ENCODE peak calls at places on chromosomes 13 and 19, in seven cellular contexts. Z is H1, F is K562, E is HepG2, T is SK-N-SH, M is HCT116, P is GM12878. B is an unnamed sample.

GRCh38 chr13:50923272-50923671 is 13.7 kb downstream of the RNASEH2B start:
- DNase-seq in T (no peak), P (no peak), Z (no peak), E (no peak), F (no peak), M (no peak), B (no peak)

GRCh38 chr19:54254195-54254906 is 2.7 kb downstream of the LILRB5 start:
- DNase-seq in F (no peak), P (no peak), T (no peak), E (no peak), Z (no peak), M (no peak), B (no peak)

GRCh38 chr19:16915734-16916133 is 26.9 kb downstream of the F2RL3 start:
- DNase-seq in E (no peak), P (no peak), F (no peak), T (no peak), M (no peak), Z (no peak), B (no peak)

GRCh38 chr13:21322304-21322965 is 136.7 kb downstream of the ZDHHC20 start:
- DNase-seq in P (no peak), T (no peak), F (no peak), E (no peak), M (no peak), Z (no peak), B (no peak)

GRCh38 chr19:56942749-56943148 is 102.2 kb upstream of the PEG3 start:
- DNase-seq in Z (no peak), M (no peak), F (peak), E (no peak), T (peak), P (no peak), B (no peak)

GRCh38 chr13:31588331-31588730 is 151.0 kb upstream of the RXFP2 start:
- DNase-seq in F (no peak), T (no peak), Z (no peak), M (no peak), P (no peak), E (no peak), B (no peak)

GRCh38 chr19:8307400-8307964 is 676 bp downstream of the CD320 start:
- DNase-seq in Z (no peak), E (peak), P (no peak), F (peak), M (no peak), T (peak), B (no peak)

GRCh38 chr13:19713186-19713965 is 69.4 kb downstream of the PSPC1 start:
- DNase-seq in T (no peak), F (peak), Z (no peak), M (no peak), P (peak), E (no peak), B (no peak)

GRCh38 chr13:90336507-90336906 is 1011.0 kb upstream of the MIR17HG start:
- DNase-seq in P (no peak), F (no peak), T (no peak), M (no peak), E (no peak), Z (no peak), B (peak)

GRCh38 chr13:82370306-82370705 is 1512.0 kb downstream of the SLITRK1 start:
- DNase-seq in M (no peak), Z (no peak), T (no peak), F (no peak), P (no peak), E (no peak), B (no peak)

GRCh38 chr13:30900952-30901749 is 4.9 kb upstream of the MEDAG start:
- DNase-seq in P (no peak), E (no peak), Z (no peak), M (no peak), T (no peak), F (no peak), B (no peak)

GRCh38 chr13:90217275-90217674 is 1130.2 kb upstream of the MIR17HG start:
- DNase-seq in F (no peak), M (no peak), E (no peak), Z (no peak), T (no peak), P (no peak), B (no peak)

GRCh38 chr13:30916991-30917390 is 10.9 kb downstream of the MEDAG start:
- DNase-seq in P (no peak), E (no peak), T (no peak), F (no peak), M (no peak), Z (no peak), B (no peak)

GRCh38 chr19:17209126-17210036 is 5.8 kb upstream of the USE1 start:
- DNase-seq in M (peak), P (no peak), E (no peak), F (peak), Z (peak), T (peak), B (no peak)

GRCh38 chr13:101417043-101417406 is 717 bp upstream of the NALCN start:
- DNase-seq in T (peak), E (no peak), F (no peak), Z (no peak), M (no peak), P (no peak), B (no peak)

GRCh38 chr13:46489586-46490023 is 63.4 kb upstream of the LRCH1 start:
- DNase-seq in T (no peak), F (no peak), Z (no peak), E (no peak), M (no peak), P (no peak), B (no peak)

GRCh38 chr19:5677156-5677555 is 3.2 kb downstream of the MICOS13 start:
- DNase-seq in E (no peak), T (no peak), M (no peak), Z (no peak), F (no peak), P (no peak), B (no peak)

GRCh38 chr19:982567-983170 is 1.5 kb upstream of the WDR18 start:
- DNase-seq in Z (peak), P (no peak), T (peak), E (peak), M (no peak), F (peak), B (peak)

GRCh38 chr13:78609464-78610205 is 6.3 kb upstream of the POU4F1 start:
- DNase-seq in Z (no peak), E (no peak), M (no peak), T (peak), P (no peak), F (no peak), B (peak)

GRCh38 chr19:20422616-20423205 is 142.9 kb downstream of the ZNF737 start:
- DNase-seq in M (no peak), F (no peak), T (no peak), P (no peak), Z (no peak), E (no peak), B (no peak)

GRCh38 chr19:46133101-46133627 is 8.7 kb upstream of the IGFL3 start:
- DNase-seq in F (no peak), P (peak), E (peak), Z (peak), M (peak), T (no peak), B (peak)

GRCh38 chr19:7083076-7083956 is 13.8 kb downstream of the ZNF557 start:
- DNase-seq in Z (no peak), F (no peak), P (no peak), M (no peak), T (no peak), E (no peak), B (peak)

GRCh38 chr13:43389573-43389972 is 366.2 kb downstream of the DNAJC15 start:
- DNase-seq in T (no peak), F (no peak), M (no peak), P (no peak), Z (no peak), E (no peak), B (no peak)

GRCh38 chr13:66558511-66558910 is 671.6 kb downstream of the PCDH9 start:
- DNase-seq in F (no peak), Z (no peak), P (no peak), M (no peak), T (no peak), E (no peak), B (no peak)

GRCh38 chr19:31527443-31527842 is 178.2 kb upstream of the TSHZ3 start:
- DNase-seq in P (no peak), M (no peak), T (no peak), Z (no peak), F (no peak), E (no peak), B (no peak)

GRCh38 chr13:101624210-101624922 is 171.9 kb downstream of the ITGBL1 start:
- DNase-seq in M (no peak), Z (no peak), P (no peak), T (no peak), F (no peak), E (no peak), B (no peak)

GRCh38 chr13:55517312-55517711 is 1623.4 kb upstream of the PRR20A start:
- DNase-seq in F (no peak), P (no peak), E (no peak), T (peak), M (no peak), Z (no peak), B (no peak)

GRCh38 chr13:68257111-68257842 is 1027.1 kb upstream of the PCDH9 start:
- DNase-seq in F (no peak), E (no peak), T (no peak), M (no peak), Z (no peak), P (no peak), B (no peak)

GRCh38 chr13:100497394-100497793 is 91.2 kb downstream of the GGACT start:
- DNase-seq in E (no peak), T (no peak), Z (no peak), F (peak), M (no peak), P (no peak), B (no peak)

GRCh38 chr13:43587376-43587775 is 199.4 kb downstream of the ENOX1 start:
- DNase-seq in E (no peak), M (no peak), P (no peak), Z (no peak), F (no peak), T (no peak), B (no peak)

GRCh38 chr19:14003279-14004051 is 2.7 kb downstream of the RFX1 start:
- DNase-seq in F (no peak), T (no peak), P (no peak), Z (no peak), M (no peak), E (no peak), B (no peak)

GRCh38 chr19:14004619-14005380 is 1.3 kb downstream of the RFX1 start:
- DNase-seq in E (peak), Z (no peak), P (peak), F (peak), T (no peak), M (no peak), B (no peak)

GRCh38 chr19:14006085-14006765 is at the start of gene RFX1:
- DNase-seq in E (peak), F (peak), P (peak), M (peak), Z (peak), T (peak), B (peak)

GRCh38 chr19:14005381-14006084 is 587 bp downstream of the RFX1 start:
- DNase-seq in F (peak), T (peak), M (peak), E (peak), Z (peak), P (peak), B (peak)

DNA sequence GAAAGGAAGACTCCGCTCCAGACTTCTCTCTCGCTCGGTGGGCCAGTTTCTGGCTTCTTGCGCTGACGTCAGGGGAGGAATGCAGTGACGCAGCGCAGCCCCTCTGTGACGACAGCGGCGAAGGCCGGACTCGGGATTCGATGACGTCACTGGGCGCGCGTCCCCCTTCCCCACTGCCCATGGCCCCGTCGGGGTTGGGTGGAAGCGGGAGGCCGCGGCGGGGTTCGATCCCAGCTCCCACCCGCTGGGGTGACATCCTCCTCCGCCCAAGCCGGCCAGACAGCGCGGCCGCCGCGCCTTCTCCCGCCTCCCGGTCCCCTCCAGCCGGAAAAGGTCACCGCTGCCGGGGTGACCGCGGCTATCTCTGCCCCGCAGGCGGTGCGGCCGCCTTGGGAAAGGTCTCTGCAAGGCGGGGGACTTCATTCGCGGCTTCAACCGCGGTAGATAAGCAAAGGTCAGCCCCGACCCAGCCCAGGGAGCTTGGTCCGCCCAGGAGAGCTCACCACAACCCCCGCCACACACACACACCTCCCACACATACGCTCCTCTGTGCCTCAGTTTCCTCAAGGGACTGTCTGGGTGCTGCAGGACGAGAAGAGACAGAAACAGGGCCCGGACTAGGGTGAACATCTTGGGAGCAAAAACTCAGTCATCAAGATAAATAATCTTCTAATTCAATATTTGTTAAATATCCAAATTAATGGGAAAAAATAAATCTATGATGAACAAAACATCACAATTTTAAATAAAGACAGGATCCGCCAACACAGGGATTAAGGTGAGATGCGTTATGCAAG is 844 bp upstream of the RFX1 start:
- DNase-seq in E (no peak), Z (no peak), P (no peak), T (peak), F (peak), M (no peak), B (no peak)
- TF ChIP-seq JUND in E (peak), Z (peak), P (peak), T (no peak), F (peak), M (no peak), B (no peak)

GRCh38 chr19:10768936-10769335 is 51.1 kb downstream of the DNM2 start:
- DNase-seq in M (no peak), F (no peak), Z (no peak), T (no peak), P (no peak), E (no peak), B (no peak)
- TF ChIP-seq JUND in M (no peak), F (no peak), Z (no peak), T (no peak), P (no peak), E (no peak), B (no peak)

GRCh38 chr13:111630411-111630810 is 310.0 kb downstream of the TEX29 start:
- DNase-seq in F (no peak), T (no peak), E (no peak), M (no peak), Z (no peak), P (no peak), B (no peak)
- TF ChIP-seq JUND in F (no peak), T (no peak), E (no peak), M (no peak), Z (no peak), P (no peak), B (no peak)

GRCh38 chr13:29059837-29060236 is 239.7 kb downstream of the MTUS2 start:
- DNase-seq in F (no peak), M (no peak), E (no peak), T (no peak), P (no peak), Z (no peak), B (no peak)
- TF ChIP-seq JUND in F (no peak), M (no peak), E (no peak), T (no peak), P (no peak), Z (no peak), B (no peak)

GRCh38 chr13:113087923-113088690 is 17.5 kb upstream of the F7 start:
- DNase-seq in P (no peak), T (no peak), Z (no peak), E (no peak), M (no peak), F (no peak), B (no peak)

GRCh38 chr13:113086991-113087922 is 18.3 kb upstream of the F7 start:
- DNase-seq in T (no peak), P (no peak), F (no peak), E (no peak), M (no peak), Z (no peak), B (no peak)

GRCh38 chr13:113089693-113090414 is 15.7 kb upstream of the F7 start:
- DNase-seq in M (no peak), P (no peak), F (no peak), Z (no peak), T (no peak), E (no peak), B (no peak)

GRCh38 chr13:113090415-113090770 is 15.2 kb upstream of the F7 start:
- DNase-seq in T (no peak), M (no peak), P (no peak), Z (peak), F (no peak), E (no peak), B (no peak)

DNA sequence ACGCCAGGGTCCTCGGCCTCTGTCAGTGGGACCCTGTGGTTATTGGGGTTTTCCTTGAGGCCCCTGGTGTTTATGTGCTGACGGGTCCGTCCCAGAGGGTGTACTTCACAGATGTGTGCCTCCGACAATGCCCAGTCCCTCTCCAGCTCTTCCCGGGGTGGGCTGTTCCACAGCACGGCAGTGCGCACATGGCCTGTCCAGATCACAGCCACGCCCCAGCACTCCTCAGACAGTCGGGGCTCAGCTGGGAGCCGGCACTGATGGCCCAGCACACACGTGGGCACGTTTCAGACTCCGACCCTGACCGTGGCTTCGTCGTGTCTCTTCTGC is 16.9 kb upstream of the F7 start:
- DNase-seq in Z (no peak), M (no peak), P (no peak), E (no peak), F (no peak), T (no peak), B (no peak)
- TF ChIP-seq JUND in Z (no peak), M (no peak), P (no peak), E (no peak), F (no peak), T (no peak), B (no peak)